ENCODE peak calls at places on chromosomes 6 and 20, in five cellular contexts. R, Q, G, Y and L are unnamed samples.

GRCh38 chr6:96939019-96939805 is 14.7 kb downstream of the KLHL32 start:
- DNase-seq in R (no peak), Q (peak; percentile 10), G (peak; percentile 56), Y (peak; percentile 80), L (peak; percentile 40)

GRCh38 chr6:9463311-9463710 is 951.6 kb downstream of the TFAP2A start:
- DNase-seq in R (no peak), Q (no peak), G (no peak), Y (no peak), L (no peak)

GRCh38 chr20:13260620-13261279 is 39.7 kb downstream of the ISM1 start:
- DNase-seq in R (no peak), Q (no peak), G (no peak), Y (no peak), L (no peak)

GRCh38 chr20:16701296-16701695 is 28.5 kb upstream of the SNRPB2 start:
- DNase-seq in R (no peak), Q (no peak), G (no peak), Y (no peak), L (no peak)

GRCh38 chr20:35264755-35265154 is 13.2 kb downstream of the MMP24OS start:
- DNase-seq in R (no peak), Q (no peak), G (no peak), Y (peak; percentile 55), L (no peak)

GRCh38 chr6:52887912-52888535 is 21.5 kb downstream of the GSTA3 start:
- DNase-seq in R (no peak), Q (no peak), G (no peak), Y (no peak), L (no peak)

GRCh38 chr6:16836186-16836981 is 75.1 kb upstream of the ATXN1 start:
- DNase-seq in R (no peak), Q (no peak), G (no peak), Y (no peak), L (no peak)

GRCh38 chr6:42891199-42891722 is 11.8 kb downstream of the RPL7L1 start:
- DNase-seq in R (no peak), Q (no peak), G (no peak), Y (no peak), L (no peak)

GRCh38 chr6:4957521-4958231 is 46.2 kb downstream of the RPP40 start:
- DNase-seq in R (no peak), Q (no peak), G (no peak), Y (no peak), L (no peak)